ENCODE peak calls at places on chromosomes 16 and 17, in eight cellular contexts. One of them, this sample, is unnamed.

GRCh38 chr17:9402590-9403199 is 172.9 kb downstream of the STX8 start:
- DNase-seq in activated gamma-delta T cell: no peak
- DNase-seq in bronchial epithelial cell: peak
- DNase-seq in endodermal cell: peak
- DNase-seq in fibroblast of the conjunctiva: no peak
- DNase-seq in NCI-H446: no peak
- DNase-seq in ascending aorta: no peak
- DNase-seq in left ventricle myocardium inferior: no peak
- DNase-seq in this sample: no peak

GRCh38 chr16:86483-86952 is 8.5 kb downstream of the MPG start:
- DNase-seq in bronchial epithelial cell: no peak
- DNase-seq in activated gamma-delta T cell: no peak
- DNase-seq in left ventricle myocardium inferior: no peak
- DNase-seq in fibroblast of the conjunctiva: no peak
- DNase-seq in NCI-H446: no peak
- DNase-seq in endodermal cell: no peak
- DNase-seq in ascending aorta: no peak
- DNase-seq in this sample: no peak

GRCh38 chr16:52871481-52871880 is 181.2 kb downstream of the CHD9NB start:
- DNase-seq in ascending aorta: no peak
- DNase-seq in NCI-H446: no peak
- DNase-seq in bronchial epithelial cell: no peak
- DNase-seq in left ventricle myocardium inferior: no peak
- DNase-seq in endodermal cell: no peak
- DNase-seq in activated gamma-delta T cell: no peak
- DNase-seq in fibroblast of the conjunctiva: no peak
- DNase-seq in this sample: no peak

GRCh38 chr17:14356043-14356637 is 55.3 kb downstream of the HS3ST3B1 start:
- DNase-seq in endodermal cell: peak
- DNase-seq in fibroblast of the conjunctiva: no peak
- DNase-seq in ascending aorta: no peak
- DNase-seq in activated gamma-delta T cell: no peak
- DNase-seq in left ventricle myocardium inferior: no peak
- DNase-seq in NCI-H446: no peak
- DNase-seq in bronchial epithelial cell: no peak
- DNase-seq in this sample: no peak

GRCh38 chr16:3173892-3174617 is 13.9 kb upstream of the OR1F1 start:
- DNase-seq in activated gamma-delta T cell: no peak
- DNase-seq in ascending aorta: no peak
- DNase-seq in bronchial epithelial cell: peak
- DNase-seq in NCI-H446: peak
- DNase-seq in endodermal cell: peak
- DNase-seq in left ventricle myocardium inferior: no peak
- DNase-seq in fibroblast of the conjunctiva: no peak
- DNase-seq in this sample: no peak

GRCh38 chr17:39922006-39922405 is 3.6 kb upstream of the GSDMB start:
- DNase-seq in ascending aorta: no peak
- DNase-seq in bronchial epithelial cell: no peak
- DNase-seq in fibroblast of the conjunctiva: no peak
- DNase-seq in NCI-H446: no peak
- DNase-seq in left ventricle myocardium inferior: no peak
- DNase-seq in endodermal cell: no peak
- DNase-seq in activated gamma-delta T cell: no peak
- DNase-seq in this sample: no peak

GRCh38 chr16:69741519-69741918 is 13.2 kb downstream of the NOB1 start:
- DNase-seq in fibroblast of the conjunctiva: no peak
- DNase-seq in activated gamma-delta T cell: no peak
- DNase-seq in left ventricle myocardium inferior: no peak
- DNase-seq in ascending aorta: no peak
- DNase-seq in bronchial epithelial cell: peak
- DNase-seq in endodermal cell: no peak
- DNase-seq in NCI-H446: no peak
- DNase-seq in this sample: no peak

GRCh38 chr16:87951550-87952538 is 610 bp downstream of the BANP start:
- DNase-seq in activated gamma-delta T cell: no peak
- DNase-seq in endodermal cell: peak
- DNase-seq in NCI-H446: no peak
- DNase-seq in ascending aorta: no peak
- DNase-seq in bronchial epithelial cell: no peak
- DNase-seq in fibroblast of the conjunctiva: no peak
- DNase-seq in left ventricle myocardium inferior: no peak
- DNase-seq in this sample: no peak

GRCh38 chr16:75527825-75528299 is 8.0 kb downstream of the CHST5 start:
- DNase-seq in NCI-H446: no peak
- DNase-seq in endodermal cell: no peak
- DNase-seq in activated gamma-delta T cell: no peak
- DNase-seq in bronchial epithelial cell: no peak
- DNase-seq in left ventricle myocardium inferior: no peak
- DNase-seq in ascending aorta: no peak
- DNase-seq in fibroblast of the conjunctiva: no peak
- DNase-seq in this sample: no peak

GRCh38 chr17:50114849-50115357 is 15.1 kb downstream of the SAMD14 start:
- DNase-seq in bronchial epithelial cell: peak
- DNase-seq in left ventricle myocardium inferior: no peak
- DNase-seq in fibroblast of the conjunctiva: peak
- DNase-seq in activated gamma-delta T cell: no peak
- DNase-seq in NCI-H446: peak
- DNase-seq in endodermal cell: peak
- DNase-seq in ascending aorta: no peak
- DNase-seq in this sample: no peak

GRCh38 chr16:12228607-12229499 is 252.3 kb downstream of the SNX29 start:
- DNase-seq in left ventricle myocardium inferior: peak
- DNase-seq in ascending aorta: no peak
- DNase-seq in endodermal cell: peak
- DNase-seq in bronchial epithelial cell: peak
- DNase-seq in fibroblast of the conjunctiva: peak
- DNase-seq in activated gamma-delta T cell: no peak
- DNase-seq in NCI-H446: peak
- DNase-seq in this sample: no peak

GRCh38 chr16:56801762-56802161 is 63.2 kb upstream of the SLC12A3 start:
- DNase-seq in ascending aorta: no peak
- DNase-seq in activated gamma-delta T cell: no peak
- DNase-seq in bronchial epithelial cell: no peak
- DNase-seq in NCI-H446: no peak
- DNase-seq in fibroblast of the conjunctiva: no peak
- DNase-seq in endodermal cell: no peak
- DNase-seq in left ventricle myocardium inferior: no peak
- DNase-seq in this sample: no peak

GRCh38 chr16:59090501-59090900 is 356.4 kb upstream of the GOT2 start:
- DNase-seq in endodermal cell: no peak
- DNase-seq in NCI-H446: no peak
- DNase-seq in fibroblast of the conjunctiva: no peak
- DNase-seq in left ventricle myocardium inferior: no peak
- DNase-seq in activated gamma-delta T cell: no peak
- DNase-seq in ascending aorta: no peak
- DNase-seq in bronchial epithelial cell: no peak
- DNase-seq in this sample: no peak

GRCh38 chr17:296906-297690 is 55.5 kb downstream of the RPH3AL start:
- DNase-seq in left ventricle myocardium inferior: no peak
- DNase-seq in activated gamma-delta T cell: no peak
- DNase-seq in fibroblast of the conjunctiva: no peak
- DNase-seq in NCI-H446: no peak
- DNase-seq in endodermal cell: no peak
- DNase-seq in ascending aorta: peak
- DNase-seq in bronchial epithelial cell: no peak
- DNase-seq in this sample: peak

GRCh38 chr16:16073884-16074781 is 124.7 kb downstream of the ABCC1 start:
- DNase-seq in NCI-H446: no peak
- DNase-seq in endodermal cell: peak
- DNase-seq in left ventricle myocardium inferior: no peak
- DNase-seq in ascending aorta: no peak
- DNase-seq in activated gamma-delta T cell: no peak
- DNase-seq in fibroblast of the conjunctiva: peak
- DNase-seq in bronchial epithelial cell: no peak
- DNase-seq in this sample: no peak

GRCh38 chr16:22188595-22189442 is 17.3 kb upstream of the EEF2K start:
- DNase-seq in left ventricle myocardium inferior: peak
- DNase-seq in endodermal cell: peak
- DNase-seq in activated gamma-delta T cell: no peak
- DNase-seq in NCI-H446: no peak
- DNase-seq in ascending aorta: peak
- DNase-seq in fibroblast of the conjunctiva: peak
- DNase-seq in bronchial epithelial cell: peak
- DNase-seq in this sample: peak

GRCh38 chr17:57284984-57285646 is 28.8 kb downstream of the MSI2 start:
- DNase-seq in ascending aorta: no peak
- DNase-seq in NCI-H446: no peak
- DNase-seq in endodermal cell: peak
- DNase-seq in activated gamma-delta T cell: no peak
- DNase-seq in left ventricle myocardium inferior: no peak
- DNase-seq in fibroblast of the conjunctiva: no peak
- DNase-seq in bronchial epithelial cell: no peak
- DNase-seq in this sample: no peak

GRCh38 chr16:46843898-46844642 is 13.1 kb upstream of the C16orf87 start:
- DNase-seq in fibroblast of the conjunctiva: no peak
- DNase-seq in bronchial epithelial cell: no peak
- DNase-seq in endodermal cell: no peak
- DNase-seq in activated gamma-delta T cell: no peak
- DNase-seq in NCI-H446: no peak
- DNase-seq in left ventricle myocardium inferior: no peak
- DNase-seq in ascending aorta: no peak
- DNase-seq in this sample: no peak

GRCh38 chr17:81025756-81026155 is 9.2 kb upstream of the BAIAP2 start:
- DNase-seq in activated gamma-delta T cell: no peak
- DNase-seq in left ventricle myocardium inferior: no peak
- DNase-seq in endodermal cell: no peak
- DNase-seq in fibroblast of the conjunctiva: no peak
- DNase-seq in ascending aorta: no peak
- DNase-seq in bronchial epithelial cell: no peak
- DNase-seq in NCI-H446: no peak
- DNase-seq in this sample: no peak

GRCh38 chr16:23514381-23515152 is 4.3 kb upstream of the GGA2 start:
- DNase-seq in ascending aorta: no peak
- DNase-seq in endodermal cell: no peak
- DNase-seq in activated gamma-delta T cell: no peak
- DNase-seq in NCI-H446: no peak
- DNase-seq in left ventricle myocardium inferior: no peak
- DNase-seq in bronchial epithelial cell: no peak
- DNase-seq in fibroblast of the conjunctiva: no peak
- DNase-seq in this sample: peak

GRCh38 chr16:50859628-50860360 is 117.9 kb downstream of the CYLD start:
- DNase-seq in endodermal cell: no peak
- DNase-seq in bronchial epithelial cell: no peak
- DNase-seq in NCI-H446: no peak
- DNase-seq in ascending aorta: no peak
- DNase-seq in activated gamma-delta T cell: no peak
- DNase-seq in left ventricle myocardium inferior: no peak
- DNase-seq in fibroblast of the conjunctiva: no peak
- DNase-seq in this sample: no peak

GRCh38 chr17:72185571-72185970 is 64.8 kb downstream of the SOX9 start:
- DNase-seq in activated gamma-delta T cell: no peak
- DNase-seq in ascending aorta: no peak
- DNase-seq in NCI-H446: no peak
- DNase-seq in endodermal cell: no peak
- DNase-seq in fibroblast of the conjunctiva: no peak
- DNase-seq in bronchial epithelial cell: no peak
- DNase-seq in left ventricle myocardium inferior: peak
- DNase-seq in this sample: no peak

GRCh38 chr17:31815212-31815611 is 43.8 kb downstream of the COPRS start:
- DNase-seq in bronchial epithelial cell: no peak
- DNase-seq in ascending aorta: no peak
- DNase-seq in activated gamma-delta T cell: no peak
- DNase-seq in fibroblast of the conjunctiva: no peak
- DNase-seq in left ventricle myocardium inferior: no peak
- DNase-seq in endodermal cell: no peak
- DNase-seq in NCI-H446: no peak
- DNase-seq in this sample: no peak

GRCh38 chr16:61901689-61902088 is 134.5 kb downstream of the CDH8 start:
- DNase-seq in left ventricle myocardium inferior: no peak
- DNase-seq in bronchial epithelial cell: no peak
- DNase-seq in endodermal cell: no peak
- DNase-seq in activated gamma-delta T cell: no peak
- DNase-seq in ascending aorta: no peak
- DNase-seq in NCI-H446: no peak
- DNase-seq in fibroblast of the conjunctiva: no peak
- DNase-seq in this sample: no peak

GRCh38 chr17:67460097-67460496 is 83.0 kb downstream of the PITPNC1 start:
- DNase-seq in activated gamma-delta T cell: no peak
- DNase-seq in bronchial epithelial cell: no peak
- DNase-seq in fibroblast of the conjunctiva: no peak
- DNase-seq in endodermal cell: peak
- DNase-seq in left ventricle myocardium inferior: no peak
- DNase-seq in ascending aorta: no peak
- DNase-seq in NCI-H446: no peak
- DNase-seq in this sample: no peak

GRCh38 chr17:40516581-40517285 is 15.3 kb upstream of the TNS4 start:
- DNase-seq in NCI-H446: no peak
- DNase-seq in activated gamma-delta T cell: no peak
- DNase-seq in left ventricle myocardium inferior: no peak
- DNase-seq in endodermal cell: peak
- DNase-seq in ascending aorta: peak
- DNase-seq in bronchial epithelial cell: peak
- DNase-seq in fibroblast of the conjunctiva: no peak
- DNase-seq in this sample: peak

GRCh38 chr16:31141489-31142108 is 6.1 kb upstream of the PRSS8 start:
- DNase-seq in fibroblast of the conjunctiva: no peak
- DNase-seq in activated gamma-delta T cell: no peak
- DNase-seq in NCI-H446: no peak
- DNase-seq in left ventricle myocardium inferior: no peak
- DNase-seq in bronchial epithelial cell: peak
- DNase-seq in ascending aorta: peak
- DNase-seq in endodermal cell: peak
- DNase-seq in this sample: peak

GRCh38 chr17:7775058-7775457 is 57.5 kb downstream of the DNAH2 start:
- DNase-seq in endodermal cell: no peak
- DNase-seq in NCI-H446: no peak
- DNase-seq in fibroblast of the conjunctiva: no peak
- DNase-seq in bronchial epithelial cell: no peak
- DNase-seq in activated gamma-delta T cell: no peak
- DNase-seq in left ventricle myocardium inferior: no peak
- DNase-seq in ascending aorta: no peak
- DNase-seq in this sample: no peak

GRCh38 chr16:81610936-81611335 is 166.3 kb downstream of the CMIP start:
- DNase-seq in activated gamma-delta T cell: no peak
- DNase-seq in bronchial epithelial cell: no peak
- DNase-seq in endodermal cell: no peak
- DNase-seq in ascending aorta: no peak
- DNase-seq in left ventricle myocardium inferior: no peak
- DNase-seq in fibroblast of the conjunctiva: no peak
- DNase-seq in NCI-H446: no peak
- DNase-seq in this sample: no peak

GRCh38 chr16:81873843-81874752 is 95.0 kb downstream of the PLCG2 start:
- DNase-seq in ascending aorta: no peak
- DNase-seq in activated gamma-delta T cell: no peak
- DNase-seq in bronchial epithelial cell: peak
- DNase-seq in NCI-H446: no peak
- DNase-seq in endodermal cell: peak
- DNase-seq in fibroblast of the conjunctiva: no peak
- DNase-seq in left ventricle myocardium inferior: peak
- DNase-seq in this sample: no peak

GRCh38 chr16:1979271-1980025 is 1.8 kb downstream of the NOXO1 start:
- DNase-seq in endodermal cell: peak
- DNase-seq in activated gamma-delta T cell: no peak
- DNase-seq in NCI-H446: no peak
- DNase-seq in left ventricle myocardium inferior: no peak
- DNase-seq in fibroblast of the conjunctiva: no peak
- DNase-seq in ascending aorta: no peak
- DNase-seq in bronchial epithelial cell: peak
- DNase-seq in this sample: no peak

GRCh38 chr17:68398731-68399637 is 58.3 kb downstream of the WIPI1 start:
- DNase-seq in ascending aorta: no peak
- DNase-seq in activated gamma-delta T cell: no peak
- DNase-seq in left ventricle myocardium inferior: peak
- DNase-seq in NCI-H446: no peak
- DNase-seq in endodermal cell: peak
- DNase-seq in bronchial epithelial cell: peak
- DNase-seq in fibroblast of the conjunctiva: peak
- DNase-seq in this sample: no peak

GRCh38 chr17:79049821-79050220 is 24.8 kb upstream of the ENGASE start:
- DNase-seq in endodermal cell: no peak
- DNase-seq in ascending aorta: no peak
- DNase-seq in left ventricle myocardium inferior: no peak
- DNase-seq in fibroblast of the conjunctiva: no peak
- DNase-seq in bronchial epithelial cell: no peak
- DNase-seq in NCI-H446: no peak
- DNase-seq in activated gamma-delta T cell: no peak
- DNase-seq in this sample: no peak

GRCh38 chr17:81651692-81652091 is 4.7 kb downstream of the PDE6G start:
- DNase-seq in bronchial epithelial cell: peak
- DNase-seq in left ventricle myocardium inferior: no peak
- DNase-seq in fibroblast of the conjunctiva: peak
- DNase-seq in activated gamma-delta T cell: no peak
- DNase-seq in endodermal cell: peak
- DNase-seq in ascending aorta: no peak
- DNase-seq in NCI-H446: no peak
- DNase-seq in this sample: no peak

This sample was measured in tibial artery.